ENCODE peak calls at places on chromosome 4, in ten cellular contexts. L is cardiac fibroblast, C is hepatocyte, R is lower lobe of right lung, W is sigmoid colon, Q is neural progenitor cell, B is fibroblast of lung, P is HepG2, M is heart left ventricle, K is HFF-Myc. U is an unnamed sample.
A peak's percentile ranks its signal among the peaks of the same experiment; 100 is the strongest.

GRCh38 chr4:1041147-1041935 is 29.9 kb downstream of the FGFRL1 start:
- DNase-seq in L (peak; percentile 66), C (peak; percentile 51), R (no peak), W (no peak), Q (peak; percentile 89), B (peak; percentile 76), P (no peak), M (no peak), K (no peak), U (no peak)

GRCh38 chr4:85756938-85757337 is 282.0 kb downstream of the ARHGAP24 start:
- DNase-seq in L (peak; percentile 87), C (peak; percentile 40), R (no peak), W (no peak), Q (peak; percentile 58), B (peak; percentile 43), P (no peak), M (peak; percentile 44), K (no peak), U (no peak)

GRCh38 chr4:143643399-143643798 is 57.1 kb downstream of the FREM3 start:
- DNase-seq in L (no peak), C (no peak), R (no peak), W (no peak), Q (no peak), B (no peak), P (no peak), M (no peak), K (no peak), U (no peak)

GRCh38 chr4:112196446-112196845 is 35.1 kb upstream of the AP1AR start:
- DNase-seq in L (no peak), C (no peak), R (no peak), W (no peak), Q (peak; percentile 7), B (no peak), P (no peak), M (no peak), K (no peak), U (no peak)

GRCh38 chr4:11720292-11720691 is 291.6 kb upstream of the HS3ST1 start:
- DNase-seq in L (peak; percentile 54), C (peak; percentile 71), R (no peak), W (no peak), Q (peak; percentile 53), B (peak; percentile 45), P (no peak), M (no peak), K (no peak), U (no peak)

GRCh38 chr4:38601244-38601915 is 62.6 kb upstream of the KLF3 start:
- DNase-seq in L (peak; percentile 72), C (no peak), R (no peak), W (no peak), Q (no peak), B (peak; percentile 65), P (peak; percentile 49), M (no peak), K (no peak), U (no peak)

GRCh38 chr4:123505457-123506310 is 109.1 kb downstream of the SPRY1 start:
- DNase-seq in L (peak; percentile 72), C (peak; percentile 79), R (peak; percentile 77), W (peak; percentile 78), Q (peak; percentile 90), B (peak; percentile 79), P (peak; percentile 97), M (peak; percentile 51), K (no peak), U (peak; percentile 37)

GRCh38 chr4:145481164-145481941 is at the start of gene SMAD1:
- DNase-seq in L (peak; percentile 85), C (peak; percentile 91), R (peak; percentile 88), W (peak; percentile 90), Q (peak; percentile 89), B (peak; percentile 85), P (peak; percentile 53), M (peak; percentile 86), K (peak; percentile 30), U (peak; percentile 77)

GRCh38 chr4:147709999-147710398 is 21.9 kb upstream of the ARHGAP10 start:
- DNase-seq in L (peak; percentile 50), C (no peak), R (no peak), W (no peak), Q (no peak), B (peak; percentile 90), P (no peak), M (no peak), K (no peak), U (no peak)

GRCh38 chr4:119038465-119038864 is 97.2 kb upstream of the MYOZ2 start:
- DNase-seq in L (peak; percentile 55), C (no peak), R (no peak), W (no peak), Q (no peak), B (peak; percentile 56), P (no peak), M (no peak), K (no peak), U (no peak)

GRCh38 chr4:147731611-147732515 is at the start of gene ARHGAP10:
- DNase-seq in L (peak; percentile 78), C (peak; percentile 83), R (peak; percentile 82), W (peak; percentile 92), Q (peak; percentile 84), B (peak; percentile 84), P (no peak), M (peak; percentile 81), K (no peak), U (peak; percentile 65)

GRCh38 chr4:139655116-139655515 is 10.5 kb upstream of the MGST2 start:
- DNase-seq in L (peak; percentile 83), C (peak; percentile 54), R (no peak), W (no peak), Q (peak; percentile 33), B (peak; percentile 56), P (peak; percentile 65), M (no peak), K (no peak), U (no peak)

GRCh38 chr4:88008624-88009235 is 1.3 kb downstream of the PKD2 start:
- DNase-seq in L (peak; percentile 47), C (no peak), R (no peak), W (no peak), Q (no peak), B (peak; percentile 75), P (no peak), M (no peak), K (no peak), U (no peak)

GRCh38 chr4:107283587-107284559 is 247.8 kb upstream of the DKK2 start:
- DNase-seq in L (peak; percentile 91), C (peak; percentile 14), R (no peak), W (no peak), Q (no peak), B (peak; percentile 97), P (no peak), M (no peak), K (peak; percentile 97), U (no peak)

GRCh38 chr4:176988226-176988625 is 195.5 kb upstream of the VEGFC start:
- DNase-seq in L (peak; percentile 97), C (peak; percentile 55), R (no peak), W (no peak), Q (no peak), B (peak; percentile 94), P (no peak), M (no peak), K (peak; percentile 86), U (no peak)

GRCh38 chr4:1192091-1192492 is 19.7 kb upstream of the SPON2 start:
- DNase-seq in L (peak; percentile 95), C (peak; percentile 87), R (peak; percentile 64), W (peak; percentile 97), Q (no peak), B (peak; percentile 97), P (no peak), M (peak; percentile 89), K (peak; percentile 94), U (peak; percentile 84)

GRCh38 chr4:187826725-187827124 is 168.8 kb upstream of the ZFP42 start:
- DNase-seq in L (no peak), C (no peak), R (no peak), W (no peak), Q (no peak), B (no peak), P (no peak), M (no peak), K (no peak), U (no peak)

GRCh38 chr4:74230902-74231499 is 73.1 kb downstream of the MTHFD2L start:
- DNase-seq in L (peak; percentile 93), C (no peak), R (peak; percentile 50), W (no peak), Q (no peak), B (peak; percentile 58), P (no peak), M (peak; percentile 15), K (peak; percentile 5), U (peak; percentile 84)

GRCh38 chr4:15479913-15480185 is 10.2 kb downstream of the CC2D2A start:
- DNase-seq in L (peak; percentile 75), C (peak; percentile 31), R (no peak), W (no peak), Q (no peak), B (peak; percentile 55), P (no peak), M (no peak), K (no peak), U (no peak)
- H3K4me3 ChIP-seq in L (peak overlapping the region; percentile 58), C (peak overlapping the region; percentile 23), R (peak overlapping the region; percentile 50), W (peak overlapping the region; percentile 39), Q (peak overlapping the region; percentile 65), B (peak overlapping the region; percentile 66), P (peak overlapping the region; percentile 76), M (peak overlapping the region; percentile 51), K (peak overlapping the region; percentile 62), U (no peak overlapping the region)

DNA sequence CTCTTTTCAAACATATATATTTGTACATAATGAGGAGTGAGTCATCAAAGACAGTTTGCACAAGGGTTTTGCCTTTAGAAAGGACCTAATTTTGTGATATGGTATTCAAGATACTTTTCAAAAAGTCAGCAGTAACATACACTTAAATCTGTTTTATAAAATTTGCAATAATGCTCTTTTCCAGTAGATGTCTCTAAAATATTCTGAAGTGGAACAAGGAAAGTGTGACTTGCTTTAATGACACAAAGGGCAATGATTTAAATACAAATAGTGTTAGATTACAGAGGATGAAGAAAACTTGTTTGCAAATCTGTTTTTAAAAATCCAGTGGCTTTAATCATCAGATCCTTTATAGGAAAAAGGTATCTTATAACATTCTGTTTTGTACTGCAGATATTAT is 20.0 kb downstream of the MMRN1 start:
- DNase-seq in L (no peak), C (no peak), R (no peak), W (no peak), Q (no peak), B (no peak), P (no peak), M (no peak), K (no peak), U (no peak)
- TF ChIP-seq CTCF in L (no peak), C (peak; percentile 34), R (no peak), W (no peak), Q (no peak), B (no peak), P (no peak), M (no peak), K (no peak), U (no peak)

DNA sequence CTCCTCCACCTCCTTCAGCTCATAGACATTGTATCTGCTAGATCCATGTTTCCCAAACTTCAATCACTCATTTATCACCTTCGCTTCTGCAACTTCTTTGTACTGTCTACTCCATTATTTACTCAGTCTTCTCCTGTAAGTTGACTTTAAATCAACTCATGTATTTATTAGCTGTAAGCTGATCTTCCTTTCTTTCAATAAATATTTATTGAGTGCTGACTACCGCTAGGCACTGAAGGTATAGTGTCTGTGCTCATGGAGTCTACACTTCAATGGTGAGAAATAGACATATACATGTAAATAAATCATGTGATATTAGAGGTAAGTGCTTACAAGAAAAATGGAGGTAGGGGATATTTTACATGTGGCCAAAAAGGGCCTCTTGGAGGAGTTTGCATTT is 74.6 kb downstream of the RASL11B start:
- DNase-seq in L (no peak), C (no peak), R (no peak), W (no peak), Q (no peak), B (no peak), P (no peak), M (no peak), K (no peak), U (no peak)
- H3K4me3 ChIP-seq in L (no peak overlapping the region), C (no peak overlapping the region), R (no peak overlapping the region), W (no peak overlapping the region), Q (no peak overlapping the region), B (no peak overlapping the region), P (no peak overlapping the region), M (no peak overlapping the region), K (no peak overlapping the region), U (no peak overlapping the region)

GRCh38 chr4:7193040-7193958 is 961 bp downstream of the SORCS2 start:
- DNase-seq in L (no peak), C (no peak), R (peak; percentile 53), W (peak; percentile 81), Q (peak; percentile 73), B (no peak), P (no peak), M (no peak), K (no peak), U (no peak)
- TF ChIP-seq CTCF in L (no peak), C (no peak), R (no peak), W (no peak), Q (peak; percentile 34), B (no peak), P (no peak), M (no peak), K (no peak), U (no peak)